ENCODE peak calls at places on chromosomes 16 and 17, in six cellular contexts. Y is AG08395, H is neuronal stem cell, O is lower leg skin, J is frontal cortex, C is posterior cingulate gyrus. R is an unnamed sample.

GRCh38 chr16:57204675-57205074 is 18.5 kb downstream of the RSPRY1 start:
- DNase-seq in Y (no peak), H (no peak), O (no peak), J (no peak), C (no peak), R (no peak)

GRCh38 chr16:27779719-27780161 is 229.8 kb downstream of the KATNIP start:
- DNase-seq in Y (peak), H (peak), O (no peak), J (peak), C (peak), R (no peak)

GRCh38 chr16:27364493-27365141 is 37.4 kb upstream of the IL21R start:
- DNase-seq in Y (no peak), H (no peak), O (no peak), J (no peak), C (no peak), R (no peak)

GRCh38 chr16:53892155-53892554 is 188.2 kb downstream of the FTO start:
- DNase-seq in Y (peak), H (peak), O (no peak), J (no peak), C (peak), R (no peak)

GRCh38 chr17:36849871-36850348 is 87.4 kb upstream of the LHX1 start:
- DNase-seq in Y (peak), H (no peak), O (no peak), J (no peak), C (no peak), R (no peak)

GRCh38 chr16:2983706-2984136 is 3.5 kb upstream of the PKMYT1 start:
- DNase-seq in Y (peak), H (peak), O (peak), J (peak), C (peak), R (peak)

GRCh38 chr16:81521141-81521626 is 76.6 kb downstream of the CMIP start:
- DNase-seq in Y (no peak), H (no peak), O (no peak), J (no peak), C (peak), R (no peak)

GRCh38 chr17:37818689-37819088 is 73.8 kb upstream of the HNF1B start:
- DNase-seq in Y (no peak), H (no peak), O (no peak), J (no peak), C (no peak), R (no peak)

GRCh38 chr16:46756772-46757171 is 8.6 kb upstream of the MYLK3 start:
- DNase-seq in Y (no peak), H (no peak), O (no peak), J (no peak), C (no peak), R (no peak)

GRCh38 chr16:67562918-67563707 is 787 bp downstream of the CTCF start:
- DNase-seq in Y (no peak), H (peak), O (peak), J (peak), C (peak), R (peak)

GRCh38 chr16:67431077-67431804 is at the start of gene HSD11B2:
- DNase-seq in Y (peak), H (peak), O (peak), J (peak), C (peak), R (peak)

GRCh38 chr17:38824899-38825761 is at the start of gene CWC25:
- DNase-seq in Y (peak), H (peak), O (peak), J (peak), C (peak), R (peak)

GRCh38 chr17:7885357-7886226 is 3.0 kb upstream of the CHD3 start:
- DNase-seq in Y (peak), H (peak), O (peak), J (peak), C (peak), R (no peak)

GRCh38 chr17:79802736-79803420 is 6.0 kb upstream of the CBX8 start:
- DNase-seq in Y (no peak), H (no peak), O (no peak), J (no peak), C (no peak), R (no peak)

GRCh38 chr17:66855204-66855603 is 20.3 kb downstream of the CACNG5 start:
- DNase-seq in Y (no peak), H (no peak), O (peak), J (no peak), C (no peak), R (no peak)

GRCh38 chr16:81483064-81483969 is 38.7 kb downstream of the CMIP start:
- DNase-seq in Y (no peak), H (no peak), O (no peak), J (no peak), C (no peak), R (no peak)